ENCODE peak calls at places on chromosomes 2 and 18, in eight cellular contexts. R, O, H, L, C, P, Z and S are unnamed samples.
A peak's percentile ranks its signal among the peaks of the same experiment; 100 is the strongest.

GRCh38 chr18:34867520-34867919 is 157.4 kb downstream of the DTNA start:
- DNase-seq in P (no peak), R (peak; percentile 54), Z (no peak), L (no peak), O (no peak), H (no peak), C (no peak), S (peak; percentile 10)

GRCh38 chr2:76980067-76980466 is 542.1 kb downstream of the LRRTM4 start:
- DNase-seq in O (no peak), H (no peak), C (no peak), Z (no peak), P (no peak), L (no peak), R (no peak), S (no peak)

GRCh38 chr2:203286532-203286931 is 41.7 kb upstream of the ABI2 start:
- DNase-seq in H (no peak), R (no peak), Z (no peak), P (no peak), L (no peak), C (no peak), O (no peak), S (no peak)

GRCh38 chr2:84676295-84676694 is 160.0 kb downstream of the DNAH6 start:
- DNase-seq in R (no peak), C (no peak), O (no peak), L (peak; percentile 46), Z (no peak), H (no peak), P (no peak), S (no peak)

GRCh38 chr2:60818272-60818671 is 62.2 kb downstream of the PAPOLG start:
- DNase-seq in O (no peak), H (no peak), Z (no peak), R (no peak), L (no peak), P (no peak), C (no peak), S (no peak)

GRCh38 chr18:39480494-39481245 is 1915.1 kb upstream of the CELF4 start:
- DNase-seq in O (no peak), R (no peak), H (no peak), P (no peak), L (peak; percentile 24), C (no peak), Z (no peak), S (no peak)

GRCh38 chr2:182324665-182325064 is 102.2 kb downstream of the PDE1A start:
- DNase-seq in P (no peak), C (no peak), O (no peak), L (peak; percentile 3), R (no peak), H (no peak), Z (no peak), S (no peak)

GRCh38 chr2:224850081-224850480 is 133.9 kb upstream of the CCDC195 start:
- DNase-seq in H (no peak), Z (no peak), P (no peak), R (no peak), C (no peak), L (no peak), O (no peak), S (no peak)

GRCh38 chr2:214960677-214961076 is 151.2 kb upstream of the BARD1 start:
- DNase-seq in L (no peak), H (no peak), Z (no peak), P (no peak), O (no peak), R (no peak), C (no peak), S (no peak)

GRCh38 chr2:105460048-105460732 is 61.3 kb upstream of the FHL2 start:
- DNase-seq in L (no peak), R (no peak), Z (no peak), O (no peak), C (peak; percentile 83), H (no peak), P (no peak), S (no peak)

GRCh38 chr18:23584019-23584970 is 2.0 kb downstream of the NPC1 start:
- DNase-seq in R (no peak), L (no peak), C (no peak), P (no peak), O (no peak), H (no peak), Z (no peak), S (no peak)

GRCh38 chr2:166382448-166382847 is 6.7 kb upstream of the SCN9A start:
- DNase-seq in P (no peak), L (no peak), C (no peak), O (no peak), R (no peak), H (no peak), Z (no peak), S (no peak)

GRCh38 chr2:160241251-160242137 is 41.4 kb upstream of the ITGB6 start:
- DNase-seq in R (no peak), L (no peak), P (peak; percentile 40), H (no peak), O (no peak), C (no peak), Z (peak; percentile 72), S (no peak)

GRCh38 chr2:240713071-240713927 is 21.6 kb downstream of the AQP12A start:
- DNase-seq in O (no peak), L (no peak), C (no peak), R (no peak), H (no peak), P (no peak), Z (no peak), S (no peak)

GRCh38 chr2:101729521-101730190 is 32.1 kb downstream of the MAP4K4 start:
- DNase-seq in O (no peak), Z (no peak), C (no peak), L (no peak), R (no peak), H (peak; percentile 26), P (no peak), S (no peak)

GRCh38 chr2:222835823-222836151 is 25.0 kb upstream of the ACSL3 start:
- DNase-seq in H (no peak), O (no peak), R (no peak), Z (no peak), P (no peak), L (no peak), C (no peak), S (no peak)

GRCh38 chr2:105873721-105874120 is 129.0 kb downstream of the NCK2 start:
- DNase-seq in L (no peak), Z (peak; percentile 40), H (peak; percentile 20), C (no peak), P (no peak), O (peak; percentile 92), R (no peak), S (no peak)

GRCh38 chr2:179525340-179525739 is 260.7 kb upstream of the SESTD1 start:
- DNase-seq in R (no peak), C (no peak), P (no peak), L (no peak), O (no peak), H (no peak), Z (no peak), S (no peak)

GRCh38 chr2:191401287-191401686 is 156.1 kb downstream of the MYO1B start:
- DNase-seq in Z (no peak), O (no peak), C (no peak), R (no peak), P (no peak), H (no peak), L (no peak), S (no peak)

GRCh38 chr2:98444436-98445166 is at the start of gene INPP4A:
- DNase-seq in H (peak; percentile 75), L (no peak), P (no peak), O (peak; percentile 91), R (peak; percentile 92), C (peak; percentile 67), Z (peak; percentile 55), S (peak; percentile 76)

GRCh38 chr18:23878336-23878900 is 136.1 kb upstream of the TTC39C start:
- DNase-seq in H (no peak), R (no peak), C (no peak), Z (no peak), P (no peak), O (no peak), L (no peak), S (no peak)

GRCh38 chr2:112474844-112475486 is 7.0 kb upstream of the TTL start:
- DNase-seq in H (no peak), R (no peak), P (no peak), Z (no peak), C (no peak), L (no peak), O (no peak), S (no peak)

GRCh38 chr2:208820289-208820688 is 413.7 kb downstream of the PTH2R start:
- DNase-seq in O (no peak), R (no peak), C (no peak), H (no peak), L (no peak), P (no peak), Z (no peak), S (no peak)
- TF ChIP-seq CTCF in O (peak; percentile 7), R (peak; percentile 21), C (no peak), H (no peak), L (no peak), P (no peak), Z (peak; percentile 16), S (no peak)

DNA sequence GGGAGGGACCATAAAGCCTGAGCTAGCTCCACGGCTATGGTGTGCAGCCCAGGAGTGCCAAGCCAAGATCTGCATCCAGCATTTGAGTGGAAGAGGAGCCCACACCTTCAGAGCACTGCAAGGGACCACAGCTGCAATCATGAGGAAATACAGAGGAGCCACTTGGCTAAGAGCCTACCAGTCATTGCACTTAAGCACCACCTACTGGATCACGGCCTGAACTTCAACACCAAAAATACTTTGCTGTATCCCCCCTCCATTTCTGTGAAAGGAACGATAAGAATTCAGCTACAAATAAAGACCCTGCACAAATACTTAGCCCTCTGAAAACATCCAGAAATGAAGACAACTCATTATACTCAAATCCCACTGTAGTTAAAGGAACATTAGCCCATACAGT is 545.3 kb downstream of the TSN start:
- DNase-seq in O (no peak), H (no peak), R (no peak), P (no peak), C (no peak), Z (no peak), L (no peak), S (no peak)
- TF ChIP-seq CTCF in O (no peak), H (no peak), R (no peak), P (no peak), C (no peak), Z (no peak), L (no peak), S (peak; percentile 23)

GRCh38 chr18:7349181-7349837 is 118.4 kb downstream of the LRRC30 start:
- DNase-seq in R (no peak), C (no peak), O (no peak), P (no peak), Z (no peak), H (no peak), L (no peak), S (no peak)
- TF ChIP-seq CTCF in R (no peak), C (no peak), O (no peak), P (no peak), Z (no peak), H (no peak), L (no peak), S (no peak)

DNA sequence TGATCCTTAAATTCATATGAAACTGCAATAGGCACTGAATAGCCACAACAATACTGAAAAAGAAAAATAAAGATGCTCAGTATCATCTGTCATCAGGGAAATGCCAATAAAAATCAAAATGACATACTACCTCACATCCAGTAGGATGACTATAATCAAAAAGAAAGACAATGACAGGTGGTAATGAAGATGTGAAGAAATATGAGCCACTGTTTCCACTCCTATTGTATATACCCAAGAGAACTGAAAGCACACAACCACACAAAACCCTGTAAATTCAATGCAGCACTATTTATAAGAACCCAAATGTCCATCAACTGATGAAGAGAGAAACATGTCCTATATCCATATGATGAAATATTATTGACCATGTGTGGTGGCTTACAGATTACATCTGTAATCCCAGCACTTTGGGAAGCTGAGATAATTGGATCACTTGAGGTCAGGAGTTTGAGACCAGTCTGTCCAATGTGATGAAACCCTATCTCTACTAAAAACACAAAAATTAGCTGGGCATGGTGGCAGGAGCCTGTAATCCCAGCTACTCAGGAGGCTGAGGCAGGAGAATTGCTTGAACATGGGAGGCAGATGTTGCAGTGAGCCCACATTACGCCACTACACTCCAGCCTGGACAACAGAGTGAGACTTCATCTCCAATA is 39.9 kb downstream of the MAP3K2 start:
- DNase-seq in R (no peak), P (no peak), H (no peak), O (peak; percentile 22), Z (no peak), C (no peak), L (no peak), S (no peak)
- TF ChIP-seq CTCF in R (no peak), P (no peak), H (no peak), O (no peak), Z (no peak), C (no peak), L (no peak), S (no peak)